ENCODE peak calls at places on chromosomes 4 and X, in four cellular contexts. K, C, X and N are unnamed samples.

GRCh38 chr4:7632341-7632740 is 197.6 kb upstream of the PSAPL1 start:
- ATAC-seq in K (no peak), C (no peak), X (no peak), N (no peak)

GRCh38 chr4:24032371-24032989 is 142.6 kb upstream of the PPARGC1A start:
- ATAC-seq in K (no peak), C (peak; percentile 95), X (no peak), N (peak; percentile 49)

GRCh38 chr4:110540606-110541440 is 64.9 kb downstream of the ENPEP start:
- ATAC-seq in K (no peak), C (peak; percentile 78), X (no peak), N (peak; percentile 94)

GRCh38 chr4:8868321-8869001 is 3.2 kb downstream of the HMX1 start:
- ATAC-seq in K (no peak), C (no peak), X (no peak), N (no peak)

GRCh38 chr4:185115827-185116232 is 27.2 kb upstream of the SLC25A4 start:
- ATAC-seq in K (no peak), C (peak; percentile 60), X (peak; percentile 26), N (no peak)

GRCh38 chr4:127631420-127631819 is 1.3 kb upstream of the INTU start:
- ATAC-seq in K (no peak), C (no peak), X (no peak), N (peak; percentile 62)

GRCh38 chr4:120080533-120080932 is 13.9 kb upstream of the MAD2L1 start:
- ATAC-seq in K (no peak), C (no peak), X (no peak), N (no peak)

GRCh38 chr4:10730019-10730418 is 45.5 kb upstream of the CLNK start:
- ATAC-seq in K (no peak), C (no peak), X (peak; percentile 78), N (no peak)

GRCh38 chrX:103398321-103398937 is 22.1 kb downstream of the BEX3 start:
- ATAC-seq in K (no peak), C (no peak), X (peak; percentile 70), N (peak; percentile 52)

GRCh38 chr4:5772528-5773270 is 61.7 kb downstream of the EVC start:
- ATAC-seq in K (no peak), C (no peak), X (peak; percentile 17), N (peak; percentile 3)